ENCODE peak calls at places on chromosomes 2 and 18, in seven cellular contexts. I, E, B, A, Z, N and R are unnamed samples.
A peak's percentile ranks its signal among the peaks of the same experiment; 100 is the strongest.

GRCh38 chr18:79681484-79682387 is 2.1 kb downstream of the CTDP1 start:
- DNase-seq in I (peak; percentile 69), E (no peak), B (no peak), A (no peak), Z (no peak), N (no peak), R (no peak)

GRCh38 chr2:112006076-112006410 is 49.0 kb upstream of the TMEM87B start:
- DNase-seq in I (no peak), E (no peak), B (no peak), A (no peak), Z (no peak), N (peak; percentile 27), R (no peak)

GRCh38 chr18:1914489-1914888 is 656.8 kb downstream of the METTL4 start:
- DNase-seq in I (no peak), E (no peak), B (no peak), A (no peak), Z (no peak), N (no peak), R (no peak)

GRCh38 chr2:313991-314390 is 26.1 kb upstream of the ALKAL2 start:
- DNase-seq in I (no peak), E (no peak), B (no peak), A (no peak), Z (no peak), N (no peak), R (no peak)

GRCh38 chr2:30428034-30428662 is 18.9 kb upstream of the LCLAT1 start:
- DNase-seq in I (no peak), E (no peak), B (no peak), A (no peak), Z (no peak), N (no peak), R (no peak)

GRCh38 chr2:134718095-134718955 is 475 bp downstream of the TMEM163 start:
- DNase-seq in I (peak; percentile 68), E (peak; percentile 62), B (peak; percentile 35), A (no peak), Z (no peak), N (no peak), R (no peak)

GRCh38 chr2:5474716-5475115 is 217.5 kb upstream of the SOX11 start:
- DNase-seq in I (no peak), E (peak; percentile 69), B (no peak), A (no peak), Z (no peak), N (no peak), R (no peak)

GRCh38 chr2:68909793-68910674 is 38.8 kb upstream of the BMP10 start:
- DNase-seq in I (peak; percentile 87), E (peak; percentile 64), B (peak; percentile 82), A (peak; percentile 65), Z (peak; percentile 47), N (peak; percentile 59), R (peak; percentile 23)

GRCh38 chr2:167237478-167237877 is 349.2 kb downstream of the XIRP2 start:
- DNase-seq in I (no peak), E (no peak), B (no peak), A (no peak), Z (no peak), N (no peak), R (no peak)

GRCh38 chr2:181678033-181678586 is 2.2 kb downstream of the NEUROD1 start:
- DNase-seq in I (peak; percentile 81), E (peak; percentile 69), B (peak; percentile 55), A (peak; percentile 20), Z (no peak), N (no peak), R (no peak)

GRCh38 chr18:62702259-62702658 is 13.1 kb upstream of the PHLPP1 start:
- DNase-seq in I (no peak), E (no peak), B (no peak), A (no peak), Z (no peak), N (no peak), R (no peak)

GRCh38 chr2:127792805-127793204 is 18.2 kb downstream of the WDR33 start:
- DNase-seq in I (no peak), E (no peak), B (no peak), A (no peak), Z (no peak), N (no peak), R (no peak)

GRCh38 chr2:7272180-7272579 is 355.0 kb downstream of the RNF144A start:
- DNase-seq in I (no peak), E (no peak), B (no peak), A (no peak), Z (no peak), N (no peak), R (no peak)

GRCh38 chr2:145980318-145980717 is 1460.4 kb upstream of the ZEB2 start:
- DNase-seq in I (no peak), E (no peak), B (no peak), A (no peak), Z (no peak), N (no peak), R (no peak)

GRCh38 chr2:184261331-184261730 is 337.0 kb upstream of the ZNF804A start:
- DNase-seq in I (no peak), E (no peak), B (no peak), A (no peak), Z (no peak), N (no peak), R (no peak)

GRCh38 chr18:12686100-12686499 is 16.4 kb downstream of the CEP76 start:
- DNase-seq in I (no peak), E (no peak), B (peak; percentile 38), A (no peak), Z (no peak), N (no peak), R (no peak)

GRCh38 chr2:169743549-169743948 is 9.9 kb downstream of the KLHL23 start:
- DNase-seq in I (no peak), E (no peak), B (no peak), A (peak; percentile 44), Z (peak; percentile 51), N (no peak), R (peak; percentile 39)

GRCh38 chr2:48175254-48175653 is 269.0 kb upstream of the FBXO11 start:
- DNase-seq in I (no peak), E (no peak), B (no peak), A (no peak), Z (no peak), N (no peak), R (no peak)

GRCh38 chr2:203543898-203544328 is 8.8 kb upstream of the RAPH1 start:
- DNase-seq in I (no peak), E (no peak), B (no peak), A (no peak), Z (no peak), N (no peak), R (no peak)

GRCh38 chr18:11279461-11279860 is 130.1 kb upstream of the PIEZO2 start:
- DNase-seq in I (no peak), E (no peak), B (no peak), A (no peak), Z (no peak), N (no peak), R (no peak)

GRCh38 chr2:218284106-218284811 is 8.0 kb downstream of the TMBIM1 start:
- DNase-seq in I (peak; percentile 81), E (no peak), B (peak; percentile 34), A (peak; percentile 48), Z (no peak), N (no peak), R (no peak)

GRCh38 chr2:207819839-207820784 is 50.4 kb upstream of the FZD5 start:
- DNase-seq in I (no peak), E (no peak), B (no peak), A (no peak), Z (no peak), N (no peak), R (no peak)

GRCh38 chr18:8937112-8937641 is 165.3 kb upstream of the NDUFV2 start:
- DNase-seq in I (no peak), E (no peak), B (no peak), A (no peak), Z (no peak), N (no peak), R (no peak)